ENCODE peak calls at places on chromosomes 12 and 14, in four cellular contexts. M is HepG2, C is K562, T is GM12878. I is an unnamed sample.
A peak's percentile ranks its signal among the peaks of the same experiment; 100 is the strongest.

GRCh38 chr12:1634590-1635191 is 5.7 kb downstream of the WNT5B start:
- DNase-seq in M (peak; percentile 27), T (no peak), C (peak; percentile 65), I (peak; percentile 80)

GRCh38 chr12:112964915-112965314 is 13.4 kb upstream of the OAS2 start:
- DNase-seq in C (no peak), T (no peak), M (no peak), I (no peak)

GRCh38 chr14:76326918-76327689 is 48.8 kb upstream of the ESRRB start:
- DNase-seq in T (no peak), M (no peak), C (no peak), I (no peak)

GRCh38 chr14:50928002-50928635 is 16.2 kb downstream of the PYGL start:
- DNase-seq in C (no peak), T (peak; percentile 7), M (no peak), I (no peak)

GRCh38 chr14:68661226-68662225 is 131.3 kb downstream of the ZFP36L1 start:
- DNase-seq in M (no peak), T (no peak), C (no peak), I (no peak)

GRCh38 chr12:50069069-50069468 is 11.7 kb downstream of the ASIC1 start:
- DNase-seq in T (no peak), M (no peak), C (no peak), I (no peak)

GRCh38 chr12:73067616-73068015 is 795.4 kb downstream of the TRHDE start:
- DNase-seq in M (no peak), T (no peak), C (no peak), I (no peak)

GRCh38 chr12:114682101-114682919 is 1.7 kb downstream of the TBX3 start:
- DNase-seq in T (no peak), M (no peak), C (no peak), I (no peak)

GRCh38 chr14:55915464-55915863 is 202.7 kb upstream of the PELI2 start:
- DNase-seq in T (no peak), M (no peak), C (no peak), I (no peak)

GRCh38 chr14:102817942-102818940 is 41.0 kb downstream of the TRAF3 start:
- DNase-seq in M (no peak), T (no peak), C (no peak), I (no peak)

GRCh38 chr14:103867523-103867953 is 20.2 kb upstream of the PPP1R13B start:
- DNase-seq in M (no peak), T (no peak), C (no peak), I (no peak)

GRCh38 chr12:109910969-109911348 is 10.9 kb downstream of the TCHP start:
- DNase-seq in M (peak; percentile 55), C (peak; percentile 76), T (no peak), I (peak; percentile 84)

GRCh38 chr12:120102189-120103043 is 14.1 kb downstream of the RAB35 start:
- DNase-seq in C (no peak), T (no peak), M (no peak), I (no peak)

GRCh38 chr12:80044694-80045046 is 54.7 kb upstream of the OTOGL start:
- DNase-seq in M (no peak), T (no peak), C (no peak), I (no peak)

GRCh38 chr12:102960766-102961487 is 3.5 kb downstream of the ASCL1 start:
- DNase-seq in M (no peak), C (no peak), T (no peak), I (no peak)

GRCh38 chr14:100537701-100538565 is 49.3 kb downstream of the BEGAIN start:
- DNase-seq in M (no peak), C (no peak), T (no peak), I (no peak)

GRCh38 chr12:125525879-125526278 is 460.6 kb downstream of the AACS start:
- DNase-seq in C (no peak), M (no peak), T (no peak), I (no peak)

GRCh38 chr12:49959570-49960473 is 1.9 kb upstream of the AQP5 start:
- DNase-seq in C (no peak), M (no peak), T (no peak), I (no peak)

GRCh38 chr12:130017571-130018449 is 114.0 kb upstream of the TMEM132D start:
- DNase-seq in M (no peak), T (no peak), C (no peak), I (no peak)

GRCh38 chr12:6927379-6927991 is at the start of gene ATN1:
- DNase-seq in T (no peak), M (no peak), C (peak; percentile 76), I (peak; percentile 54)

GRCh38 chr14:32230695-32231280 is 27.7 kb upstream of the RNU6-8 start:
- DNase-seq in T (no peak), C (no peak), M (no peak), I (no peak)

GRCh38 chr12:117835113-117835512 is 133.7 kb downstream of the KSR2 start:
- DNase-seq in M (no peak), T (no peak), C (no peak), I (no peak)

GRCh38 chr12:116644806-116645205 is 85.6 kb downstream of the MAP1LC3B2 start:
- DNase-seq in T (no peak), C (no peak), M (no peak), I (no peak)

GRCh38 chr12:108811411-108812185 is 45.8 kb downstream of the SSH1 start:
- DNase-seq in T (no peak), C (no peak), M (no peak), I (no peak)

GRCh38 chr12:92143280-92143679 is 2.4 kb downstream of the BTG1 start:
- DNase-seq in M (no peak), T (no peak), C (no peak), I (no peak)

GRCh38 chr12:108980831-108981618 is 39.8 kb downstream of the SVOP start:
- DNase-seq in M (no peak), T (no peak), C (no peak), I (no peak)

GRCh38 chr12:70648831-70649230 is 11.6 kb upstream of the PTPRB start:
- DNase-seq in M (no peak), C (no peak), T (no peak), I (no peak)

GRCh38 chr12:120110550-120111501 is 5.7 kb downstream of the RAB35 start:
- DNase-seq in M (no peak), T (no peak), C (no peak), I (no peak)

GRCh38 chr14:105028251-105028927 is 7.5 kb upstream of the CDCA4 start:
- DNase-seq in M (no peak), C (no peak), T (no peak), I (no peak)

DNA sequence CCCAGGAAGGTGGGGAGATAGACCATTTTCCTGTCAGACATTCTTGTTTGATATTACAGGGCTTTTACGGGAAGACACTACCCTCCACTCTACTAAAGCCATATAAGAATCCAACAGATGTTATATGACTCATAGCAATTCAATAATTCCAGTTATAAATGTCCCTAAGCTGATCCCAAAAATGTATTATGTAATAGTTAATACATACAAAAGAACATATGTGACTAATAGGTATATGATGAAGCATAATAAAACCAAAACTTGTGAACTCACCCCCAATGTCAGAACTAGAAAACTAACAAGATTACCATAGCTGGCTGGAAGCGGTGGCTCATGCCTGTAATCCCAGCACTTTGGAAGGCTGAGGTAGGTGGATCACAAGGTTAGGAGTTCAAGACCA is 84.2 kb downstream of the EFCAB11 start:
- DNase-seq in C (no peak), T (no peak), M (no peak), I (no peak)
- TF ChIP-seq TARDBP in C (no peak), T (no peak), M (no peak), I (no peak)

DNA sequence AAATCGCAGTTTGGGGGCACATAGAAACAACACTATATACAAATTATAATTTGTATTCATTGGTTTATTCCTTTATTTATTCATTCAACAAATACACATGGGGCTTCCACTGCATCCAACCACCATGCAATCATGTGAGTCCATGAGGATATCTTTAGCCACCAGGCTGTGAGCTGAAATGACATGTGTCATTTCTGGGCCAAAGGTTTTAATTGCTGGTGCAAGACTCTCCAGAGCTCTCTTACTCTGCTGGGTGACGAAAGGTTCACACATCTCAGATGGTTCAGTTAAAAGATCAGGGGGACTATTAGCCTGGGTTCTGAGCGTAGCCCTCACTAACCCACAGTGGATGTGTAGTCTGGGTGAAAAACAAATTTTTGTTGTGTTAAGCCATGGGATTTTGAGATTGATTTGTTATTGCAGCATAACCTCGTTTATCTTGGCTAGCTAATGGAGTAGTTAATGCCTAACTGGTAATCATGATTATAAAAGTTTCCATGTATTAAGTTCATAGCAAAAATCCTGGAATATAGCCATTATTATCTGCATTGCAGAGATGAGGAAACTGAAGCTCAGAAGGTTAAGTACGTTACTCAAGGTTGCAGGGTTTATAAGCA is 251.5 kb downstream of the RMST start:
- DNase-seq in M (no peak), T (no peak), C (no peak), I (no peak)
- TF ChIP-seq SP1 in M (no peak), T (no peak), C (no peak), I (no peak)

DNA sequence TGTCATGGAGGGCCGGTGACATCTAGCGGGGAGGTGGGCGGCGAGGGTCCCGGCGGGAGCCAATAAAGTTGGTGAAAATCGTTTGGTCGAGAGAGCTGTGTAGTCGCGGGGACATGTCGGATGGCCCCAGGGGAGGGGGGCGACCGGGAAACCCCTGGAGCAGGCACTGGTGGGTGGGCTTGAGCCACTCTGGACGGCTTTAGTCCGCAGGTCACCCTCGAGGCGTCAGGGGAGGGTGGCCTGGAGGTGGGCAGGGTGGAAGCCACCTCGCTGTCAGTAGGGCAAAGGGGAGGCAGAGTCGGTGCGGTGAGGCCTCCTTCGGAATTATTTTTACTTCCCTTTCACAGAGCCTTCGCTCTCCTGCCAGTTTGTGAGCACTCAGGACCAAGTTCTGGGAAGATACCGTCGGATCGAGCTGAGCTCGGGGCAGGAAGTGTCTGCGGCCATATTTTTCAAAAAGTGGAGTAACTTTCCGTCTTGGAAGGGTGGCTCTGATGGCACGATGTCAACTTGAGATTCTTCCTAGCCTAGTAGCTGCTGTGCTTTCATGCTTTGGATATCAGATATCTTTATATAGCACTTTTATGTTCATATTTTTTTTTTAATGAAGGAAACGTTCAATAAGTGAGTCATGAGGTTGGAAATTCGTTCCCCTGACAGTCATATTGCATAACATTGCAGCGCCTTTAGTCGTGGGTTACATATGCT is 28.2 kb downstream of the WBP11 start:
- DNase-seq in C (no peak), T (no peak), M (no peak), I (no peak)
- TF ChIP-seq TARDBP in C (no peak), T (no peak), M (no peak), I (no peak)

DNA sequence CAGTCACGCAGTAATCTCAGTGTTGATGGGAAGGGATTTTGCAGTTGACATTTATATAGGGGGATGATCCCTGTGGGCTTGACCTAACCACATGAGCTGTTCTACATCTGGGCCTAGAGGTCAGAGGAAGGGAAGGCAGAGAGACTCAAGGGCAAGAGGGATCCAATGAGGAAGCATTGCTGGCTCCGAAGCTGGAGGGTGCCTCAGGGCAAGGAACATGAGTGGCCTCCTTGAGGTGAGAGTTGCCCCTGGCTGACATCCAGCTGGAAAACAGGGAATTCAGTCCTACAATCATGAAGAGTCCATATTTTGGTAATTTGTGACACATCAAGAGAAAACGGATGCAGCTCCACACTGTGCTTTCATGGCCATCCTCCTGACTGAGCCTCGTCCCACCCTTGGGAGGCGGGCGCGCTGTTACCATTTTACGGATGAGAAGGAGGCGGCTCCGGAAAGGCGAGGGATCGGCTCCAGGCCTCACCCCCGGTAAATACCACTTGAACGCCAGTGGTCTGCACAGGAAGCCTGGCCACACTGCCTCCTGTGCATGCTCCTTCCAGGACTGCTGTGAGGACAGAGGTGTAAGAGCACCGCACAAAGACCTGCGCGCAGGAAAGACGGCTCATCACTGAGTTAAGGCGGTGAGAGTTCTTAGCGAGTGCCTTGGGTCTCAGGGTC is 18.5 kb upstream of the FKBP4 start:
- DNase-seq in M (no peak), T (no peak), C (no peak), I (no peak)
- TF ChIP-seq SP1 in M (no peak), T (no peak), C (no peak), I (no peak)

GRCh38 chr12:19150273-19150895 is 20.9 kb downstream of the PLEKHA5 start:
- DNase-seq in C (no peak), M (no peak), T (no peak), I (no peak)
- TF ChIP-seq TARDBP in C (no peak), M (no peak), T (no peak), I (no peak)